ENCODE peak calls at places on chromosomes 4 and X, in ten cellular contexts. U is fibroblast of the aortic adventitia, E is choroid plexus epithelial cell, P is astrocyte of the spinal cord, H is fibroblast of villous mesenchyme, L is RWPE1, T is heart right ventricle, V is brain microvascular endothelial cell, S is tibial nerve, G is colonic mucosa. C is an unnamed sample.

GRCh38 chrX:133781174-133781573 is 204.2 kb downstream of the GPC3 start:
- DNase-seq in U (no peak), E (no peak), P (no peak), H (no peak), L (no peak), T (no peak), V (no peak), S (no peak), G (no peak), C (no peak)

GRCh38 chr4:147714575-147715401 is 17.1 kb upstream of the ARHGAP10 start:
- DNase-seq in U (peak), E (peak), P (peak), H (peak), L (peak), T (no peak), V (peak), S (peak), G (no peak), C (no peak)

GRCh38 chr4:83034630-83035494 is at the start of gene COPS4:
- DNase-seq in U (peak), E (peak), P (peak), H (peak), L (peak), T (peak), V (peak), S (peak), G (peak), C (peak)

GRCh38 chr4:140044314-140044991 is 109.5 kb downstream of the MAML3 start:
- DNase-seq in U (no peak), E (no peak), P (no peak), H (peak), L (no peak), T (no peak), V (no peak), S (no peak), G (no peak), C (no peak)

GRCh38 chrX:15973299-15973698 is 118.7 kb upstream of the AP1S2 start:
- DNase-seq in U (peak), E (peak), P (peak), H (peak), L (peak), T (peak), V (peak), S (no peak), G (peak), C (no peak)

GRCh38 chr4:138576684-138577083 is 334.5 kb upstream of the SLC7A11 start:
- DNase-seq in U (peak), E (peak), P (peak), H (peak), L (peak), T (no peak), V (peak), S (no peak), G (no peak), C (no peak)

GRCh38 chrX:122972604-122973003 is 211.5 kb upstream of the GRIA3 start:
- DNase-seq in U (no peak), E (no peak), P (no peak), H (no peak), L (no peak), T (no peak), V (no peak), S (no peak), G (no peak), C (no peak)

GRCh38 chrX:68090266-68090665 is 343.0 kb downstream of the OPHN1 start:
- DNase-seq in U (peak), E (peak), P (no peak), H (no peak), L (no peak), T (no peak), V (no peak), S (no peak), G (no peak), C (no peak)

GRCh38 chr4:117968606-117969005 is 65.7 kb upstream of the NDST3 start:
- DNase-seq in U (no peak), E (no peak), P (no peak), H (no peak), L (no peak), T (no peak), V (no peak), S (no peak), G (no peak), C (no peak)

GRCh38 chr4:7554885-7555284 is 120.2 kb upstream of the PSAPL1 start:
- DNase-seq in U (no peak), E (no peak), P (no peak), H (no peak), L (no peak), T (no peak), V (no peak), S (no peak), G (no peak), C (no peak)

GRCh38 chr4:188008377-188008776 is 12.8 kb downstream of the ZFP42 start:
- DNase-seq in U (no peak), E (peak), P (peak), H (peak), L (peak), T (no peak), V (peak), S (no peak), G (no peak), C (no peak)

GRCh38 chrX:3520458-3520857 is 174.0 kb upstream of the MXRA5 start:
- DNase-seq in U (no peak), E (no peak), P (no peak), H (no peak), L (no peak), T (no peak), V (no peak), S (no peak), G (no peak), C (no peak)

GRCh38 chr4:70437212-70437611 is 34.8 kb upstream of the MUC7 start:
- DNase-seq in U (no peak), E (no peak), P (no peak), H (no peak), L (no peak), T (no peak), V (no peak), S (no peak), G (no peak), C (no peak)

GRCh38 chrX:39167791-39168190 is 366.5 kb downstream of the MID1IP1 start:
- DNase-seq in U (no peak), E (no peak), P (no peak), H (no peak), L (no peak), T (no peak), V (no peak), S (no peak), G (no peak), C (no peak)

GRCh38 chrX:73182502-73183114 is 32.0 kb downstream of the NAP1L2 start:
- DNase-seq in U (no peak), E (no peak), P (no peak), H (no peak), L (no peak), T (no peak), V (no peak), S (no peak), G (no peak), C (no peak)

GRCh38 chr4:1235381-1236102 is 13.4 kb downstream of the CTBP1 start:
- DNase-seq in U (no peak), E (no peak), P (no peak), H (no peak), L (no peak), T (no peak), V (no peak), S (no peak), G (no peak), C (no peak)

GRCh38 chrX:96710031-96710430 is 25.4 kb downstream of the DIAPH2 start:
- DNase-seq in U (no peak), E (no peak), P (no peak), H (no peak), L (no peak), T (no peak), V (no peak), S (no peak), G (no peak), C (no peak)

GRCh38 chr4:53484911-53485459 is 106.3 kb downstream of the LNX1 start:
- DNase-seq in U (peak), E (no peak), P (no peak), H (peak), L (no peak), T (no peak), V (no peak), S (no peak), G (no peak), C (no peak)

GRCh38 chr4:2595436-2595835 is 59.0 kb downstream of the FAM193A start:
- DNase-seq in U (no peak), E (peak), P (no peak), H (peak), L (no peak), T (no peak), V (no peak), S (no peak), G (no peak), C (no peak)

GRCh38 chr4:152605031-152605430 is 69.1 kb upstream of the FBXW7 start:
- DNase-seq in U (no peak), E (no peak), P (no peak), H (no peak), L (no peak), T (no peak), V (no peak), S (no peak), G (no peak), C (no peak)

GRCh38 chr4:172998527-172999469 is 169.8 kb upstream of the GALNT7 start:
- DNase-seq in U (peak), E (peak), P (peak), H (peak), L (peak), T (no peak), V (peak), S (no peak), G (no peak), C (no peak)

GRCh38 chr4:18297684-18298083 is 276.1 kb upstream of the LCORL start:
- DNase-seq in U (no peak), E (no peak), P (no peak), H (no peak), L (no peak), T (no peak), V (no peak), S (no peak), G (no peak), C (no peak)
- TF ChIP-seq CTCF in U (no peak), E (no peak), P (no peak), H (no peak), L (no peak), T (no peak), V (no peak), S (no peak), G (no peak), C (no peak)

GRCh38 chr4:126627255-126627654 is 1005.5 kb upstream of the INTU start:
- DNase-seq in U (peak), E (peak), P (peak), H (peak), L (peak), T (no peak), V (peak), S (no peak), G (no peak), C (no peak)
- TF ChIP-seq CTCF in U (peak), E (peak), P (peak), H (peak), L (no peak), T (peak), V (peak), S (no peak), G (no peak), C (no peak)

GRCh38 chr4:119165767-119166166 is 30.1 kb downstream of the MYOZ2 start:
- DNase-seq in U (no peak), E (no peak), P (no peak), H (no peak), L (no peak), T (no peak), V (no peak), S (no peak), G (no peak), C (no peak)

DNA sequence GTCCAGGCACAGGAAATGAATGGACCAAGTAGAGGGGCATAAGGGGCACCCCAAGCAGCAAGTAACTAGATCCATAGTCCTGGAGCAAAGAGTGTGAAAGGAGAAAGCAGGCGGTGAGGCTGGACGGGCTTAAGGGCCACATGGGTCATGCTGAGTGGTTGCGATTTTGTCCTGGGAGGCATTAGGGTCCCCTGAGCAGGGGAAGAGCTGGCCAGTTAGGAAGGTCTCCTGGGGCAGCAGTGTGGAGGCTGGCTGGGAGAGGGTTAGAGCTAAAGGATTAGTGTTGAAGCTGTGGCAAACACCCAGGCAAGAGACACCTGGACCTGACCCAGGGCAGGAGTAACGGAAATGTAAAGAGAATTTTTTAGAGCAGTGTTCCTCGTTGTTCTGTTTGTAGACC is 26.5 kb downstream of the MYOZ2 start:
- DNase-seq in U (no peak), E (no peak), P (no peak), H (no peak), L (no peak), T (no peak), V (no peak), S (no peak), G (no peak), C (no peak)
- TF ChIP-seq CTCF in U (no peak), E (no peak), P (no peak), H (no peak), L (no peak), T (no peak), V (no peak), S (no peak), G (no peak), C (no peak)

GRCh38 chr4:186159613-186160012 is 31.8 kb upstream of the CYP4V2 start:
- DNase-seq in U (no peak), E (no peak), P (no peak), H (no peak), L (no peak), T (no peak), V (no peak), S (no peak), G (no peak), C (no peak)
- TF ChIP-seq CTCF in U (no peak), E (no peak), P (no peak), H (no peak), L (no peak), T (no peak), V (no peak), S (no peak), G (no peak), C (no peak)